ENCODE peak calls at places on chromosomes 6 and 20, in five cellular contexts. S is MCF 10A, H is AG09319, Y is GM19239, B is heart right ventricle. C is an unnamed sample.

GRCh38 chr6:127300411-127300810 is 33.7 kb downstream of the RNF146 start:
- DNase-seq in S (peak), Y (no peak), B (no peak), H (peak), C (peak)

GRCh38 chr6:147941143-147941542 is 401.5 kb upstream of the SASH1 start:
- DNase-seq in H (peak), S (peak), Y (no peak), B (no peak), C (peak)

GRCh38 chr20:3786665-3787639 is at the start of gene CENPB:
- DNase-seq in H (no peak), S (peak), B (peak), Y (peak), C (no peak)

GRCh38 chr6:45438156-45438555 is 60.4 kb upstream of the SUPT3H start:
- DNase-seq in B (no peak), S (no peak), H (no peak), Y (no peak), C (no peak)

GRCh38 chr6:160076009-160076408 is 45.6 kb upstream of the SLC22A1 start:
- DNase-seq in H (no peak), S (no peak), Y (no peak), B (no peak), C (no peak)

GRCh38 chr20:61131944-61132343 is 120.1 kb upstream of the CDH4 start:
- DNase-seq in H (no peak), S (no peak), B (no peak), Y (no peak), C (no peak)

GRCh38 chr20:47544852-47545251 is 43.2 kb downstream of the NCOA3 start:
- DNase-seq in Y (no peak), H (no peak), S (no peak), B (no peak), C (no peak)

GRCh38 chr6:142420822-142421221 is 119.0 kb downstream of the ADGRG6 start:
- DNase-seq in B (no peak), H (no peak), Y (no peak), S (no peak), C (no peak)

GRCh38 chr6:7787731-7788130 is 61.8 kb downstream of the BMP6 start:
- DNase-seq in H (no peak), B (no peak), Y (no peak), S (no peak), C (no peak)

GRCh38 chr20:47681977-47682812 is 103.1 kb downstream of the SULF2 start:
- DNase-seq in H (no peak), Y (no peak), S (no peak), B (peak), C (peak)

GRCh38 chr6:170083236-170084051 is 207.4 kb downstream of the DLL1 start:
- DNase-seq in H (no peak), S (no peak), B (no peak), Y (no peak), C (no peak)